ENCODE peak calls at places on chromosome 20, in seven cellular contexts. L is heart right ventricle, O is DND-41, B is PC-3, S is IMR-90, P is heart left ventricle, N is cardiac muscle cell. J is an unnamed sample. For H3K4me1, the result is how much of the 10 kb centered on the place peaks cover.

GRCh38 chr20:37319120-37319717 is 26.7 kb upstream of the SRC start:
- DNase-seq in P (no peak), O (no peak), L (no peak), N (no peak), S (peak), B (no peak), J (no peak)

GRCh38 chr20:55880361-55880760 is 125.0 kb downstream of the CBLN4 start:
- DNase-seq in O (no peak), L (no peak), S (no peak), N (no peak), P (no peak), B (no peak), J (peak)

GRCh38 chr20:51592564-51592963 is 50.0 kb upstream of the NFATC2 start:
- DNase-seq in P (no peak), S (no peak), O (no peak), N (no peak), B (no peak), L (no peak), J (no peak)

GRCh38 chr20:62816031-62816878 is 595 bp upstream of the COL9A3 start:
- DNase-seq in S (peak), N (no peak), L (no peak), O (no peak), P (no peak), B (no peak), J (no peak)

GRCh38 chr20:35387334-35387733 is 24.4 kb downstream of the UQCC1 start:
- DNase-seq in L (no peak), S (peak), B (peak), P (no peak), O (no peak), N (peak), J (no peak)

GRCh38 chr20:24866008-24866407 is 83.1 kb upstream of the CST7 start:
- DNase-seq in O (no peak), L (no peak), N (no peak), P (no peak), B (no peak), S (no peak), J (no peak)

GRCh38 chr20:50838322-50838625 is 43.4 kb downstream of the BCAS4 start:
- DNase-seq in O (no peak), P (no peak), N (no peak), L (no peak), S (no peak), B (no peak), J (no peak)

GRCh38 chr20:2022163-2022562 is 28.3 kb upstream of the PDYN start:
- DNase-seq in P (no peak), S (no peak), N (no peak), L (no peak), O (no peak), B (no peak), J (no peak)

GRCh38 chr20:40294747-40295146 is 394.3 kb downstream of the MAFB start:
- DNase-seq in P (no peak), L (no peak), O (no peak), B (no peak), N (no peak), S (no peak), J (no peak)

GRCh38 chr20:62356143-62356947 is 10.8 kb downstream of the LAMA5 start:
- DNase-seq in O (no peak), N (no peak), P (peak), L (peak), B (no peak), S (no peak), J (no peak)

GRCh38 chr20:35319206-35320197 is 27.3 kb upstream of the FAM83C start:
- DNase-seq in O (no peak), L (no peak), N (no peak), B (peak), S (peak), P (no peak), J (no peak)

GRCh38 chr20:42721923-42722322 is 467.8 kb downstream of the PTPRT start:
- DNase-seq in N (no peak), S (no peak), L (no peak), P (no peak), B (no peak), O (no peak), J (no peak)

GRCh38 chr20:20362774-20363435 is 5.0 kb upstream of the INSM1 start:
- DNase-seq in S (no peak), L (no peak), N (no peak), P (no peak), B (no peak), O (no peak), J (no peak)

GRCh38 chr20:50996901-50997830 is 25.7 kb downstream of the KCNG1 start:
- DNase-seq in P (no peak), N (peak), B (peak), O (no peak), L (no peak), S (peak), J (no peak)

GRCh38 chr20:25584905-25585704 is at the start of gene NINL:
- DNase-seq in L (peak), N (peak), P (no peak), B (peak), O (peak), S (peak), J (peak)

GRCh38 chr20:4512891-4513550 is 208.7 kb upstream of the PRND start:
- DNase-seq in S (peak), B (peak), L (no peak), P (no peak), O (no peak), N (peak), J (no peak)
- H3K4me3 ChIP-seq in S (no peak), B (peak), L (no peak), P (no peak), O (no peak), N (no peak), J (no peak)

GRCh38 chr20:47558295-47558694 is 56.6 kb downstream of the NCOA3 start:
- DNase-seq in L (peak), S (no peak), N (no peak), P (no peak), B (no peak), O (no peak), J (no peak)
- H3K4me1 ChIP-seq in L (under half), S (under half), N (under half), P (half or more), B (under half), O (under half), J (under half)

DNA sequence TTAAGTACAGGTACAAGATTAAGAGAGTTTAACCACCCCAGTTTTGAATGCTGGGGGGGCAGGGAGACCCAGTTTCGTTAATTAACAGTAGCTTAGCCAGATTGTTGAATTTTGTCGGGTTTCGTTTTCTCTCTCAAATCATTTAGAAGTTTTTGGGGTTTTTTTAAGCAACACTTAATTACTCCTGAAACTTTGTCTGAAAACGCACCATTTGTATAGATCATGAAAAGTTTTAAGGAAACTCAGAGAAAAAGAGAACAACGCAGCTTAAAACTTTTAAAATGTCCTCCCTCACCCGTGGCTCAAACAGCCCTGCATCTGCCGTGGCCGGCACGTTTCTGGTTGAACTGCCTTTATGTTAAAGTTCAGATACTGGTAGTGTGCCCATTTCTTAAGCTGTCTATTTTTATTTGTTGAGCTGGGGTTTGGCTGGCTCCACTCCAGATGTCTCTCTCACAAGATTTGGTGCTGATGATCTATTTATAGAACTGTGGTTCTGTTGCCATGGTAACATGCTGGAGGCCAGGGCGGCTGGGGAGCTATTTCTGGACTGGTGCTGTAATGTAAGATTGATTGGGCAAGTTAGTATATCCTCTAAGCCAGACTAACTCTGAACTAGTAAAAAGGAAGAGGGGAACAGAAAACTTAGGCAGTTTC is 55.1 kb downstream of the GNAS start:
- DNase-seq in B (peak), P (peak), L (peak), O (no peak), N (peak), S (peak), J (peak)
- H3K4me3 ChIP-seq in B (no peak), P (no peak), L (peak), O (no peak), N (peak), S (no peak), J (no peak)

GRCh38 chr20:8225658-8226057 is 93.6 kb downstream of the PLCB1 start:
- DNase-seq in N (no peak), P (no peak), L (no peak), B (no peak), O (no peak), S (no peak), J (no peak)
- H3K4me1 ChIP-seq in N (under half), P (under half), L (under half), B (under half), O (under half), S (under half), J (under half)

GRCh38 chr20:47784256-47784598 is 1.1 kb downstream of the SULF2 start:
- DNase-seq in P (no peak), B (no peak), L (no peak), S (no peak), O (no peak), N (no peak), J (no peak)
- H3K4me3 ChIP-seq in P (peak), B (peak), L (peak), S (peak), O (no peak), N (peak), J (no peak)

GRCh38 chr20:47405775-47406325 is 49.4 kb upstream of the ZMYND8 start:
- DNase-seq in B (no peak), S (no peak), P (no peak), O (no peak), N (no peak), L (no peak), J (no peak)
- H3K4me1 ChIP-seq in B (under half), S (under half), P (under half), O (under half), N (under half), L (under half), J (under half)

DNA sequence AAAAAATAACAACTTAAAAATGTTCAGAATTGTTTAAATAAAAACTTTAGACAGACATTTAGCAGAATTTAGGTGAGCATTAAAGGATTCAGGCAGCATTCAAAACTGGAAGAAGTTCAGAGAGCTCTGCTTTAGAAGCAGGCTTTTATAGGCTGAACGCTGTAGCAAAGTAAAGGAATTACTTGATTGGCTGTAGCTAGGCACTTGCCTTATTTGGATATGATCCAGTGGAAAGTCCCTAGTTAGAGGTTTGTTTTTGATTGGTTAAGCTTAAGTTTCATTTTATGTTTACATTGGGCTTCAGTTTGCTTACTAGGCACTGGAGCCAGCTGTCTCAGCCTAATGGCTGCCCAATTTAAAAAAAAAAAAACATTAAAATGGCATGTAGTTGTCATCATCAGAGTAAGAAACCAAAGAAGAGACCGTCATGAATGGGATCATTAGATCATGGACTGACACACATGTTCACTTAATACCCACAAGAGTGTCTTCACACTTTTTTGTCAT is 65.1 kb downstream of the CBFA2T2 start:
- DNase-seq in O (peak), B (peak), S (peak), L (peak), P (no peak), N (peak), J (no peak)
- H3K4me3 ChIP-seq in O (no peak), B (peak), S (no peak), L (no peak), P (no peak), N (no peak), J (no peak)

GRCh38 chr20:23160536-23161243 is 74.6 kb upstream of the CD93 start:
- DNase-seq in L (no peak), O (no peak), N (peak), B (no peak), S (no peak), P (peak), J (no peak)

GRCh38 chr20:23161968-23162696 is 76.0 kb upstream of the CD93 start:
- DNase-seq in O (no peak), P (peak), S (no peak), L (peak), N (peak), B (peak), J (peak)

GRCh38 chr20:23161244-23161875 is 75.2 kb upstream of the CD93 start:
- DNase-seq in B (no peak), P (no peak), O (no peak), N (peak), S (peak), L (no peak), J (no peak)

GRCh38 chr20:23159256-23159922 is 73.3 kb upstream of the CD93 start:
- DNase-seq in P (peak), N (no peak), B (no peak), S (no peak), O (peak), L (no peak), J (no peak)

GRCh38 chr20:23159923-23160445 is 73.9 kb upstream of the CD93 start:
- DNase-seq in B (no peak), O (peak), L (no peak), S (no peak), P (no peak), N (no peak), J (no peak)
- H3K4me1 ChIP-seq in B (under half), O (under half), L (under half), S (under half), P (half or more), N (under half), J (under half)